ENCODE peak calls at places on chromosome 5, in ten cellular contexts. One of them, this sample, is unnamed. For H3K4me1, the result is how much of the 10 kb centered on the place peaks cover.

GRCh38 chr5:93883459-93883858 is 142.1 kb upstream of the POU5F2 start:
- DNase-seq in A549: no peak
- DNase-seq in aorta: no peak
- DNase-seq in IMR-90: no peak
- DNase-seq in adrenal gland: no peak
- DNase-seq in body of pancreas: no peak
- DNase-seq in PC-9: no peak
- DNase-seq in heart left ventricle: no peak
- DNase-seq in fibroblast of lung: peak
- DNase-seq in breast epithelium: no peak
- DNase-seq in this sample: no peak

GRCh38 chr5:61301820-61302563 is 30.1 kb upstream of the ZSWIM6 start:
- DNase-seq in aorta: peak
- DNase-seq in PC-9: peak
- DNase-seq in body of pancreas: peak
- DNase-seq in adrenal gland: peak
- DNase-seq in A549: peak
- DNase-seq in IMR-90: peak
- DNase-seq in fibroblast of lung: peak
- DNase-seq in breast epithelium: peak
- DNase-seq in heart left ventricle: peak
- DNase-seq in this sample: no peak

GRCh38 chr5:36442352-36442751 is 140.7 kb upstream of the RANBP3L start:
- DNase-seq in body of pancreas: peak
- DNase-seq in breast epithelium: no peak
- DNase-seq in fibroblast of lung: no peak
- DNase-seq in PC-9: peak
- DNase-seq in aorta: no peak
- DNase-seq in adrenal gland: no peak
- DNase-seq in IMR-90: no peak
- DNase-seq in A549: peak
- DNase-seq in heart left ventricle: no peak
- DNase-seq in this sample: no peak

GRCh38 chr5:36842087-36842486 is 34.5 kb upstream of the NIPBL start:
- DNase-seq in IMR-90: no peak
- DNase-seq in fibroblast of lung: no peak
- DNase-seq in breast epithelium: no peak
- DNase-seq in PC-9: no peak
- DNase-seq in adrenal gland: no peak
- DNase-seq in aorta: no peak
- DNase-seq in body of pancreas: no peak
- DNase-seq in A549: no peak
- DNase-seq in heart left ventricle: no peak
- DNase-seq in this sample: no peak

GRCh38 chr5:151005187-151005974 is 15.0 kb upstream of the GPX3 start:
- DNase-seq in aorta: no peak
- DNase-seq in fibroblast of lung: peak
- DNase-seq in A549: no peak
- DNase-seq in breast epithelium: no peak
- DNase-seq in IMR-90: no peak
- DNase-seq in body of pancreas: no peak
- DNase-seq in PC-9: no peak
- DNase-seq in adrenal gland: peak
- DNase-seq in heart left ventricle: no peak
- DNase-seq in this sample: no peak

GRCh38 chr5:54610197-54610898 is 92.8 kb downstream of the SNX18 start:
- DNase-seq in heart left ventricle: no peak
- DNase-seq in IMR-90: no peak
- DNase-seq in aorta: no peak
- DNase-seq in PC-9: no peak
- DNase-seq in adrenal gland: no peak
- DNase-seq in fibroblast of lung: no peak
- DNase-seq in A549: no peak
- DNase-seq in breast epithelium: no peak
- DNase-seq in body of pancreas: no peak
- DNase-seq in this sample: peak

GRCh38 chr5:91586232-91586631 is 203.1 kb upstream of the ARRDC3 start:
- DNase-seq in fibroblast of lung: no peak
- DNase-seq in IMR-90: no peak
- DNase-seq in adrenal gland: no peak
- DNase-seq in heart left ventricle: no peak
- DNase-seq in A549: no peak
- DNase-seq in body of pancreas: no peak
- DNase-seq in PC-9: no peak
- DNase-seq in aorta: no peak
- DNase-seq in breast epithelium: no peak
- DNase-seq in this sample: no peak

GRCh38 chr5:143041972-143042770 is 272.0 kb downstream of the ARHGAP26 start:
- DNase-seq in heart left ventricle: no peak
- DNase-seq in body of pancreas: no peak
- DNase-seq in breast epithelium: no peak
- DNase-seq in PC-9: no peak
- DNase-seq in IMR-90: peak
- DNase-seq in aorta: no peak
- DNase-seq in A549: no peak
- DNase-seq in adrenal gland: no peak
- DNase-seq in fibroblast of lung: peak
- DNase-seq in this sample: no peak

GRCh38 chr5:127650022-127650421 is 1.1 kb downstream of the CTXN3 start:
- DNase-seq in PC-9: no peak
- DNase-seq in heart left ventricle: no peak
- DNase-seq in breast epithelium: no peak
- DNase-seq in fibroblast of lung: peak
- DNase-seq in IMR-90: no peak
- DNase-seq in A549: no peak
- DNase-seq in adrenal gland: no peak
- DNase-seq in body of pancreas: no peak
- DNase-seq in aorta: no peak
- DNase-seq in this sample: no peak

GRCh38 chr5:54851449-54851848 is 133.9 kb downstream of the ESM1 start:
- DNase-seq in breast epithelium: no peak
- DNase-seq in adrenal gland: no peak
- DNase-seq in fibroblast of lung: no peak
- DNase-seq in IMR-90: no peak
- DNase-seq in heart left ventricle: no peak
- DNase-seq in body of pancreas: no peak
- DNase-seq in aorta: no peak
- DNase-seq in A549: no peak
- DNase-seq in PC-9: no peak
- DNase-seq in this sample: no peak

GRCh38 chr5:82341325-82341724 is 63.2 kb upstream of the RPS23 start:
- DNase-seq in body of pancreas: no peak
- DNase-seq in IMR-90: no peak
- DNase-seq in breast epithelium: no peak
- DNase-seq in PC-9: no peak
- DNase-seq in adrenal gland: no peak
- DNase-seq in fibroblast of lung: no peak
- DNase-seq in aorta: no peak
- DNase-seq in heart left ventricle: no peak
- DNase-seq in A549: no peak
- DNase-seq in this sample: peak

GRCh38 chr5:163339148-163339547 is 98.2 kb upstream of the CCNG1 start:
- DNase-seq in PC-9: no peak
- DNase-seq in breast epithelium: no peak
- DNase-seq in body of pancreas: no peak
- DNase-seq in adrenal gland: no peak
- DNase-seq in fibroblast of lung: no peak
- DNase-seq in IMR-90: no peak
- DNase-seq in heart left ventricle: no peak
- DNase-seq in A549: no peak
- DNase-seq in aorta: no peak
- DNase-seq in this sample: no peak

GRCh38 chr5:159322180-159322579 is 8.1 kb downstream of the IL12B start:
- DNase-seq in breast epithelium: no peak
- DNase-seq in IMR-90: no peak
- DNase-seq in aorta: no peak
- DNase-seq in fibroblast of lung: no peak
- DNase-seq in PC-9: no peak
- DNase-seq in body of pancreas: no peak
- DNase-seq in adrenal gland: no peak
- DNase-seq in heart left ventricle: no peak
- DNase-seq in A549: no peak
- DNase-seq in this sample: no peak

GRCh38 chr5:88364991-88365390 is 96.3 kb upstream of the TMEM161B start:
- DNase-seq in IMR-90: no peak
- DNase-seq in fibroblast of lung: no peak
- DNase-seq in aorta: no peak
- DNase-seq in breast epithelium: no peak
- DNase-seq in A549: no peak
- DNase-seq in body of pancreas: no peak
- DNase-seq in heart left ventricle: no peak
- DNase-seq in adrenal gland: no peak
- DNase-seq in PC-9: no peak
- DNase-seq in this sample: no peak

GRCh38 chr5:134140530-134141201 is 26.2 kb downstream of the TCF7 start:
- DNase-seq in adrenal gland: peak
- DNase-seq in A549: peak
- DNase-seq in PC-9: peak
- DNase-seq in breast epithelium: peak
- DNase-seq in body of pancreas: peak
- DNase-seq in heart left ventricle: peak
- DNase-seq in fibroblast of lung: peak
- DNase-seq in aorta: peak
- DNase-seq in IMR-90: peak
- DNase-seq in this sample: peak

GRCh38 chr5:68245325-68245724 is 29.8 kb downstream of the PIK3R1 start:
- DNase-seq in IMR-90: peak
- DNase-seq in PC-9: no peak
- DNase-seq in aorta: no peak
- DNase-seq in A549: no peak
- DNase-seq in adrenal gland: no peak
- DNase-seq in heart left ventricle: no peak
- DNase-seq in fibroblast of lung: peak
- DNase-seq in body of pancreas: no peak
- DNase-seq in breast epithelium: no peak
- DNase-seq in this sample: no peak

GRCh38 chr5:68243251-68243650 is 27.7 kb downstream of the PIK3R1 start:
- DNase-seq in heart left ventricle: no peak
- DNase-seq in IMR-90: no peak
- DNase-seq in A549: no peak
- DNase-seq in adrenal gland: no peak
- DNase-seq in breast epithelium: no peak
- DNase-seq in fibroblast of lung: no peak
- DNase-seq in body of pancreas: no peak
- DNase-seq in aorta: no peak
- DNase-seq in PC-9: no peak
- DNase-seq in this sample: no peak

GRCh38 chr5:68240771-68241170 is 25.2 kb downstream of the PIK3R1 start:
- DNase-seq in fibroblast of lung: no peak
- DNase-seq in PC-9: no peak
- DNase-seq in adrenal gland: no peak
- DNase-seq in aorta: no peak
- DNase-seq in breast epithelium: no peak
- DNase-seq in heart left ventricle: no peak
- DNase-seq in IMR-90: no peak
- DNase-seq in A549: no peak
- DNase-seq in body of pancreas: no peak
- DNase-seq in this sample: no peak

GRCh38 chr5:68242743-68243142 is 27.2 kb downstream of the PIK3R1 start:
- DNase-seq in A549: no peak
- DNase-seq in heart left ventricle: no peak
- DNase-seq in IMR-90: peak
- DNase-seq in breast epithelium: no peak
- DNase-seq in aorta: no peak
- DNase-seq in body of pancreas: no peak
- DNase-seq in PC-9: no peak
- DNase-seq in adrenal gland: no peak
- DNase-seq in fibroblast of lung: peak
- DNase-seq in this sample: no peak

DNA sequence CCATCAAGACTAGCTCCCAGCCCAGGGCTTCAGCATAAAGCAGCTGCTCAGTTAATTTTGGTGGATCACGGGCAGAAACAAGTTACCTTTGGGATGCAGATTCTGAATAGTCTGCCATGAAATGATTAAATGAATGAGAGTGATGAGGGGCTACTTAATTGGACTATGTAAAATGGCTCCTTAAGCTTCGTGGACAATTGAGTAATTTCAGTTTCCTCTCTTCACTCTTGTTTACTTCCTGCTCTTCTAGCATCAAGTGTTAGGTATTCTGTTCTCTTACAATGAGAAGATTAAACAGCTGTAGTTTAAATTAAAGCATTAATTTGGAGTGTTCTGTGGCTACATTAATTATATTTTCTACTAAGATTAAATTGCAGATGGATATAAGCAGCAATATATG is 28.1 kb downstream of the PIK3R1 start:
- DNase-seq in A549: no peak
- DNase-seq in heart left ventricle: no peak
- DNase-seq in fibroblast of lung: no peak
- DNase-seq in PC-9: no peak
- DNase-seq in aorta: no peak
- DNase-seq in body of pancreas: no peak
- DNase-seq in adrenal gland: no peak
- DNase-seq in breast epithelium: no peak
- DNase-seq in IMR-90: no peak
- DNase-seq in this sample: no peak
- H3K4me1 ChIP-seq in A549: under half
- H3K4me1 ChIP-seq in heart left ventricle: half or more
- H3K4me1 ChIP-seq in fibroblast of lung: under half
- H3K4me1 ChIP-seq in PC-9: under half
- H3K4me1 ChIP-seq in aorta: under half
- H3K4me1 ChIP-seq in body of pancreas: under half
- H3K4me1 ChIP-seq in adrenal gland: under half
- H3K4me1 ChIP-seq in breast epithelium: under half
- H3K4me1 ChIP-seq in IMR-90: under half
- H3K4me1 ChIP-seq in this sample: half or more

GRCh38 chr5:132486318-132487094 is 4.1 kb downstream of the IRF1 start:
- DNase-seq in breast epithelium: no peak
- DNase-seq in body of pancreas: no peak
- DNase-seq in adrenal gland: no peak
- DNase-seq in PC-9: no peak
- DNase-seq in heart left ventricle: peak
- DNase-seq in fibroblast of lung: no peak
- DNase-seq in aorta: no peak
- DNase-seq in IMR-90: no peak
- DNase-seq in A549: no peak
- DNase-seq in this sample: no peak
- H3K4me1 ChIP-seq in breast epithelium: under half
- H3K4me1 ChIP-seq in body of pancreas: under half
- H3K4me1 ChIP-seq in adrenal gland: under half
- H3K4me1 ChIP-seq in PC-9: under half
- H3K4me1 ChIP-seq in heart left ventricle: under half
- H3K4me1 ChIP-seq in fibroblast of lung: under half
- H3K4me1 ChIP-seq in aorta: under half
- H3K4me1 ChIP-seq in IMR-90: under half
- H3K4me1 ChIP-seq in A549: under half
- H3K4me1 ChIP-seq in this sample: half or more

GRCh38 chr5:177428574-177429217 is 2.2 kb downstream of the GRK6 start:
- DNase-seq in PC-9: no peak
- DNase-seq in heart left ventricle: no peak
- DNase-seq in adrenal gland: no peak
- DNase-seq in body of pancreas: no peak
- DNase-seq in aorta: no peak
- DNase-seq in IMR-90: no peak
- DNase-seq in fibroblast of lung: no peak
- DNase-seq in A549: no peak
- DNase-seq in breast epithelium: no peak
- DNase-seq in this sample: no peak
- H3K4me1 ChIP-seq in PC-9: under half
- H3K4me1 ChIP-seq in heart left ventricle: under half
- H3K4me1 ChIP-seq in adrenal gland: under half
- H3K4me1 ChIP-seq in body of pancreas: under half
- H3K4me1 ChIP-seq in aorta: under half
- H3K4me1 ChIP-seq in IMR-90: under half
- H3K4me1 ChIP-seq in fibroblast of lung: under half
- H3K4me1 ChIP-seq in A549: under half
- H3K4me1 ChIP-seq in breast epithelium: under half
- H3K4me1 ChIP-seq in this sample: half or more

GRCh38 chr5:14267166-14267838 is 124.2 kb downstream of the TRIO start:
- DNase-seq in aorta: no peak
- DNase-seq in IMR-90: no peak
- DNase-seq in heart left ventricle: no peak
- DNase-seq in PC-9: peak
- DNase-seq in breast epithelium: no peak
- DNase-seq in A549: peak
- DNase-seq in body of pancreas: no peak
- DNase-seq in fibroblast of lung: no peak
- DNase-seq in adrenal gland: no peak
- DNase-seq in this sample: no peak
- H3K4me1 ChIP-seq in aorta: under half
- H3K4me1 ChIP-seq in IMR-90: under half
- H3K4me1 ChIP-seq in heart left ventricle: under half
- H3K4me1 ChIP-seq in PC-9: half or more
- H3K4me1 ChIP-seq in breast epithelium: under half
- H3K4me1 ChIP-seq in A549: half or more
- H3K4me1 ChIP-seq in body of pancreas: under half
- H3K4me1 ChIP-seq in fibroblast of lung: under half
- H3K4me1 ChIP-seq in adrenal gland: under half
- H3K4me1 ChIP-seq in this sample: under half